ENCODE peak calls at places on chromosome 1, in nine cellular contexts. H is hepatocyte, A is GM23248, L is HCT116, Q is GM23338, J is PC-3, B is PC-9, W is OCI-LY7, S is MM.1S. T is an unnamed sample.

GRCh38 chr1:61640531-61641125 is 84.3 kb downstream of the TM2D1 start:
- DNase-seq in H (no peak), A (no peak), L (no peak), Q (no peak), J (no peak), B (no peak), W (no peak), S (no peak), T (peak; percentile 36)

GRCh38 chr1:192609110-192610079 is 26.6 kb upstream of the RGS13 start:
- DNase-seq in H (no peak), A (no peak), L (no peak), Q (no peak), J (no peak), B (no peak), W (peak; percentile 93), S (peak; percentile 95), T (peak; percentile 96)

GRCh38 chr1:94926365-94926914 is 470 bp downstream of the CNN3 start:
- DNase-seq in H (peak; percentile 81), A (peak; percentile 80), L (no peak), Q (peak; percentile 66), J (peak; percentile 56), B (peak; percentile 53), W (no peak), S (no peak), T (no peak)

GRCh38 chr1:244384066-244384465 is 67.6 kb downstream of the ADSS2 start:
- DNase-seq in H (no peak), A (no peak), L (no peak), Q (no peak), J (no peak), B (no peak), W (no peak), S (no peak), T (no peak)

GRCh38 chr1:184865831-184866230 is 108.5 kb downstream of the NIBAN1 start:
- DNase-seq in H (no peak), A (no peak), L (no peak), Q (no peak), J (no peak), B (no peak), W (no peak), S (no peak), T (no peak)

GRCh38 chr1:203306089-203306969 is 1.0 kb downstream of the BTG2 start:
- DNase-seq in H (peak; percentile 78), A (peak; percentile 70), L (peak; percentile 51), Q (no peak), J (peak; percentile 65), B (peak; percentile 76), W (peak; percentile 74), S (peak; percentile 75), T (peak; percentile 70)

GRCh38 chr1:99818063-99818699 is 32.0 kb upstream of the AGL start:
- DNase-seq in H (no peak), A (peak; percentile 16), L (no peak), Q (no peak), J (no peak), B (no peak), W (no peak), S (no peak), T (no peak)

GRCh38 chr1:227357229-227358078 is 39.2 kb upstream of the CDC42BPA start:
- DNase-seq in H (peak; percentile 72), A (peak; percentile 88), L (peak; percentile 68), Q (peak; percentile 38), J (peak; percentile 96), B (peak; percentile 83), W (no peak), S (no peak), T (no peak)

GRCh38 chr1:91683598-91683951 is 182.9 kb downstream of the CDC7 start:
- DNase-seq in H (no peak), A (no peak), L (no peak), Q (peak; percentile 52), J (no peak), B (no peak), W (no peak), S (no peak), T (no peak)

GRCh38 chr1:154964359-154964758 is 2.8 kb upstream of the PYGO2 start:
- DNase-seq in H (no peak), A (no peak), L (no peak), Q (no peak), J (no peak), B (no peak), W (no peak), S (no peak), T (no peak)

GRCh38 chr1:45008076-45008475 is 3.0 kb downstream of the HECTD3 start:
- DNase-seq in H (no peak), A (no peak), L (no peak), Q (no peak), J (no peak), B (no peak), W (no peak), S (no peak), T (no peak)

GRCh38 chr1:45007311-45007710 is 3.8 kb downstream of the HECTD3 start:
- DNase-seq in H (no peak), A (no peak), L (no peak), Q (no peak), J (no peak), B (no peak), W (no peak), S (no peak), T (no peak)

GRCh38 chr1:45009956-45010854 is 919 bp downstream of the HECTD3 start:
- DNase-seq in H (peak; percentile 43), A (peak; percentile 45), L (no peak), Q (peak; percentile 52), J (peak; percentile 43), B (peak; percentile 66), W (peak; percentile 31), S (peak; percentile 57), T (peak; percentile 72)

GRCh38 chr1:45009296-45009865 is 1.7 kb downstream of the HECTD3 start:
- DNase-seq in H (no peak), A (no peak), L (no peak), Q (no peak), J (no peak), B (no peak), W (no peak), S (no peak), T (no peak)

GRCh38 chr1:45008516-45008915 is 2.6 kb downstream of the HECTD3 start:
- DNase-seq in H (no peak), A (no peak), L (no peak), Q (no peak), J (no peak), B (no peak), W (no peak), S (no peak), T (no peak)
- H3K36me3 ChIP-seq in H (no peaks in the 10 kb centered on the region), A (no peaks in the 10 kb centered on the region), L (peaks cover 12% of the 10 kb centered on the region), Q (no peaks in the 10 kb centered on the region), J (peaks cover 14% of the 10 kb centered on the region), B (no peaks in the 10 kb centered on the region), W (peaks cover 43% of the 10 kb centered on the region), S (no peaks in the 10 kb centered on the region), T (no peaks in the 10 kb centered on the region)

GRCh38 chr1:230905733-230906132 is 37.4 kb upstream of the C1orf198 start:
- DNase-seq in H (no peak), A (peak; percentile 73), L (no peak), Q (no peak), J (no peak), B (no peak), W (no peak), S (no peak), T (no peak)
- H3K9me2 ChIP-seq in H (no peaks in the 10 kb centered on the region), A (no peaks in the 10 kb centered on the region), L (no peaks in the 10 kb centered on the region), Q (no peaks in the 10 kb centered on the region), J (no peaks in the 10 kb centered on the region), B (no peaks in the 10 kb centered on the region), W (no peaks in the 10 kb centered on the region), S (no peaks in the 10 kb centered on the region), T (no peaks in the 10 kb centered on the region)

GRCh38 chr1:206492589-206492988 is 14.7 kb upstream of the RASSF5 start:
- DNase-seq in H (no peak), A (no peak), L (no peak), Q (no peak), J (no peak), B (no peak), W (no peak), S (no peak), T (no peak)

GRCh38 chr1:206491592-206491991 is 15.7 kb upstream of the RASSF5 start:
- DNase-seq in H (no peak), A (no peak), L (no peak), Q (no peak), J (no peak), B (no peak), W (no peak), S (no peak), T (no peak)

GRCh38 chr1:206490643-206491421 is 16.5 kb upstream of the RASSF5 start:
- DNase-seq in H (no peak), A (no peak), L (no peak), Q (no peak), J (no peak), B (no peak), W (no peak), S (no peak), T (no peak)

GRCh38 chr1:206487970-206488369 is 17.7 kb downstream of the IKBKE start:
- DNase-seq in H (no peak), A (no peak), L (no peak), Q (no peak), J (no peak), B (no peak), W (no peak), S (no peak), T (no peak)

GRCh38 chr1:206489980-206490534 is 17.3 kb upstream of the RASSF5 start:
- DNase-seq in H (peak; percentile 82), A (peak; percentile 83), L (no peak), Q (peak; percentile 90), J (peak; percentile 93), B (peak; percentile 71), W (peak; percentile 75), S (peak; percentile 76), T (peak; percentile 88)
- H3K36me3 ChIP-seq in H (no peaks in the 10 kb centered on the region), A (peaks cover 18% of the 10 kb centered on the region), L (no peaks in the 10 kb centered on the region), Q (no peaks in the 10 kb centered on the region), J (peaks cover 11% of the 10 kb centered on the region), B (no peaks in the 10 kb centered on the region), W (peaks cover 58% of the 10 kb centered on the region), S (peaks cover 2% of the 10 kb centered on the region), T (peaks cover 25% of the 10 kb centered on the region)

GRCh38 chr1:173448945-173449344 is 28.2 kb upstream of the PRDX6 start:
- DNase-seq in H (no peak), A (no peak), L (no peak), Q (peak; percentile 47), J (no peak), B (no peak), W (no peak), S (no peak), T (no peak)

GRCh38 chr1:173444757-173445156 is 32.4 kb upstream of the PRDX6 start:
- DNase-seq in H (no peak), A (no peak), L (no peak), Q (no peak), J (peak; percentile 33), B (no peak), W (peak; percentile 30), S (peak; percentile 91), T (peak; percentile 71)

GRCh38 chr1:173447224-173447623 is 29.9 kb upstream of the PRDX6 start:
- DNase-seq in H (no peak), A (no peak), L (no peak), Q (no peak), J (no peak), B (no peak), W (no peak), S (no peak), T (peak; percentile 77)

GRCh38 chr1:173445656-173446055 is 31.5 kb upstream of the PRDX6 start:
- DNase-seq in H (no peak), A (no peak), L (no peak), Q (no peak), J (no peak), B (no peak), W (no peak), S (no peak), T (no peak)

DNA sequence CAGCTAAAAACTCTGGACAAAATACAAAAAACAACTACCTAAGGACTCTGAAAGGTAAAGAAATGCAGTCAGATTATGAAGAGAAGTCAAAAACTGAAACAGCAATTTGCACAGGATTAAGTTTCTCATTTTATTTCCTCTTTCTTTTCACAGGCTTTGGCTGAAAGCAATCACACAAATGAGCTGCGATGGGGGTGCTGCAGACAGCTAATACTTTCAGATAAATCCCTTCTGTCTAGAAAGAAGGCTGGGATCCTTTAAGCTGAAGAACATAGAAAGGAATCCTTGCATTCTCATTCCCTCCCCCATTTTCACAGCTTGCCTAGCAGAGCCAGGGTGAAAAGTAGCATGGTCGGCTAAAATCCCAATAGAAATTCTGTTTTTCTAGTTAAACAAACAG is 32.0 kb upstream of the PRDX6 start:
- DNase-seq in H (no peak), A (no peak), L (no peak), Q (no peak), J (no peak), B (no peak), W (no peak), S (peak; percentile 54), T (peak; percentile 83)
- H3K9me2 ChIP-seq in H (no peaks in the 10 kb centered on the region), A (no peaks in the 10 kb centered on the region), L (no peaks in the 10 kb centered on the region), Q (no peaks in the 10 kb centered on the region), J (no peaks in the 10 kb centered on the region), B (no peaks in the 10 kb centered on the region), W (no peaks in the 10 kb centered on the region), S (no peaks in the 10 kb centered on the region), T (no peaks in the 10 kb centered on the region)

T was measured in Karpas-422.